ENCODE peak calls at places on chromosomes 11 and 22, in five cellular contexts. L is adrenal gland; D is WERI-Rb-1; Y is activated naive CD4-positive, alpha-beta T cell treated with Interleukin-2 at 50 U/mL for 16 hours; H is endothelial cell. R is an unnamed sample.

GRCh38 chr11:111586305-111586915 is 15.8 kb upstream of the SIK2 start:
- DNase-seq in D (peak; percentile 32), L (no peak), Y (peak; percentile 27), H (peak; percentile 37), R (no peak)

GRCh38 chr11:77217156-77217555 is 84.3 kb downstream of the GDPD4 start:
- DNase-seq in Y (no peak), D (no peak), H (no peak), L (no peak), R (no peak)

GRCh38 chr11:125082611-125083311 is 19.7 kb downstream of the SLC37A2 start:
- DNase-seq in Y (no peak), H (no peak), D (no peak), L (peak; percentile 88), R (no peak)

GRCh38 chr11:94739331-94739730 is 28.8 kb upstream of the AMOTL1 start:
- DNase-seq in D (no peak), Y (no peak), H (no peak), L (no peak), R (no peak)

GRCh38 chr22:23686416-23687024 is 4.3 kb upstream of the RGL4 start:
- DNase-seq in D (no peak), H (no peak), L (peak; percentile 33), Y (no peak), R (no peak)

GRCh38 chr22:17945851-17946690 is 78.3 kb downstream of the MICAL3 start:
- DNase-seq in Y (no peak), H (no peak), L (no peak), D (peak; percentile 55), R (no peak)

GRCh38 chr11:64253481-64253880 is 2.2 kb downstream of the PLCB3 start:
- DNase-seq in L (peak; percentile 87), Y (no peak), H (no peak), D (no peak), R (no peak)

GRCh38 chr11:20739004-20739612 is 69.7 kb downstream of the NELL1 start:
- DNase-seq in D (no peak), Y (no peak), H (no peak), L (no peak), R (no peak)

GRCh38 chr22:21703684-21704316 is 31.8 kb downstream of the YPEL1 start:
- DNase-seq in D (no peak), Y (no peak), H (no peak), L (no peak), R (no peak)

GRCh38 chr22:45163417-45164216 is at the start of gene NUP50:
- DNase-seq in Y (peak; percentile 95), H (peak; percentile 95), L (peak; percentile 97), D (peak; percentile 94), R (peak; percentile 87)

GRCh38 chr11:85955531-85955930 is 100.3 kb downstream of the CCDC83 start:
- DNase-seq in D (no peak), Y (no peak), L (no peak), H (no peak), R (no peak)

GRCh38 chr11:66002648-66003225 is 434 bp downstream of the BANF1 start:
- DNase-seq in L (peak; percentile 83), Y (no peak), H (peak; percentile 29), D (peak; percentile 42), R (no peak)

GRCh38 chr11:128448981-128449713 is 138.2 kb downstream of the ETS1 start:
- DNase-seq in L (no peak), Y (no peak), H (no peak), D (no peak), R (no peak)

GRCh38 chr11:877565-877964 is 33.0 kb downstream of the CHID1 start:
- DNase-seq in H (no peak), L (no peak), Y (peak; percentile 16), D (peak; percentile 55), R (no peak)

GRCh38 chr22:46031066-46031465 is 54.1 kb upstream of the WNT7B start:
- DNase-seq in H (no peak), L (peak; percentile 57), Y (no peak), D (no peak), R (no peak)

GRCh38 chr22:24146791-24147353 is 34.4 kb upstream of the SUSD2 start:
- DNase-seq in H (no peak), Y (no peak), D (no peak), L (no peak), R (no peak)

GRCh38 chr11:2142762-2143202 is 3.6 kb upstream of the IGF2 start:
- DNase-seq in D (no peak), L (no peak), Y (peak; percentile 51), H (no peak), R (no peak)

GRCh38 chr11:31106963-31107576 is 262.5 kb downstream of the DCDC1 start:
- DNase-seq in L (peak; percentile 74), Y (peak; percentile 29), H (peak; percentile 77), D (peak; percentile 80), R (peak; percentile 66)

GRCh38 chr11:63873381-63873780 is 34.5 kb downstream of the MARK2 start:
- DNase-seq in D (no peak), Y (no peak), H (no peak), L (no peak), R (no peak)

GRCh38 chr22:30565341-30565740 is 9.1 kb downstream of the GAL3ST1 start:
- DNase-seq in L (no peak), Y (no peak), D (no peak), H (no peak), R (no peak)

GRCh38 chr11:70548976-70549375 is 150.6 kb downstream of the CTTN start:
- DNase-seq in D (no peak), L (no peak), H (no peak), Y (no peak), R (no peak)

GRCh38 chr11:76601272-76601671 is 69.3 kb downstream of the LRRC32 start:
- DNase-seq in L (peak; percentile 46), H (no peak), Y (no peak), D (no peak), R (no peak)

GRCh38 chr11:1301220-1302000 is 8.0 kb downstream of the TOLLIP start:
- DNase-seq in H (no peak), D (no peak), Y (no peak), L (peak; percentile 37), R (no peak)

GRCh38 chr22:22753526-22754267 is 109.3 kb downstream of the GGTLC2 start:
- DNase-seq in L (peak; percentile 66), D (peak; percentile 84), Y (peak; percentile 82), H (peak; percentile 77), R (no peak)

GRCh38 chr11:43806976-43807375 is 73.7 kb upstream of the ALKBH3 start:
- DNase-seq in L (no peak), D (no peak), H (no peak), Y (no peak), R (no peak)

GRCh38 chr11:58616594-58616993 is 5.9 kb upstream of the CNTF start:
- DNase-seq in D (no peak), L (peak; percentile 90), Y (no peak), H (no peak), R (no peak)

GRCh38 chr11:2657697-2658284 is 42.0 kb downstream of the KCNQ1OT1 start:
- DNase-seq in Y (no peak), D (no peak), L (no peak), H (no peak), R (no peak)

GRCh38 chr22:24434472-24435322 is 7.3 kb downstream of the ADORA2A start:
- DNase-seq in L (peak; percentile 85), H (no peak), D (no peak), Y (peak; percentile 72), R (no peak)

GRCh38 chr11:61529537-61530225 is 21.1 kb downstream of the LRRC10B start:
- DNase-seq in H (no peak), Y (no peak), L (peak; percentile 71), D (no peak), R (no peak)

GRCh38 chr11:26244207-26244606 is 87.7 kb upstream of the ANO3 start:
- DNase-seq in L (no peak), D (no peak), H (no peak), Y (no peak), R (no peak)

GRCh38 chr11:45658292-45658991 is 7.0 kb downstream of the CHST1 start:
- DNase-seq in D (peak; percentile 78), Y (no peak), L (peak; percentile 90), H (peak; percentile 90), R (no peak)

GRCh38 chr11:100957499-100957898 is 172.1 kb downstream of the PGR start:
- DNase-seq in D (no peak), Y (no peak), H (no peak), L (no peak), R (no peak)

GRCh38 chr11:287821-288327 is 1.1 kb upstream of the PGGHG start:
- DNase-seq in D (no peak), Y (peak; percentile 63), H (no peak), L (no peak), R (no peak)

GRCh38 chr22:29149841-29150555 is 55.7 kb upstream of the EMID1 start:
- DNase-seq in L (peak; percentile 68), H (no peak), Y (no peak), D (no peak), R (no peak)

GRCh38 chr11:28107331-28107725 is 628 bp downstream of the KIF18A start:
- DNase-seq in Y (no peak), L (no peak), H (peak; percentile 13), D (peak; percentile 9), R (no peak)

R was measured in iPS DF 6.9.